ENCODE peak calls at places on chromosome 3, in seven cellular contexts. One of them, this sample, is unnamed.

GRCh38 chr3:5002174-5002870 is 23.1 kb downstream of the BHLHE40 start:
- DNase-seq in lower leg skin: no peak
- DNase-seq in thyroid gland: no peak
- DNase-seq in fibroblast of lung: no peak
- DNase-seq in left lung: no peak
- DNase-seq in NB4: peak
- DNase-seq in endodermal cell: peak
- DNase-seq in this sample: no peak

GRCh38 chr3:120496278-120496975 is 45.6 kb upstream of the FSTL1 start:
- DNase-seq in endodermal cell: no peak
- DNase-seq in fibroblast of lung: peak
- DNase-seq in lower leg skin: no peak
- DNase-seq in thyroid gland: no peak
- DNase-seq in NB4: no peak
- DNase-seq in left lung: no peak
- DNase-seq in this sample: no peak

GRCh38 chr3:76753599-76753998 is 286.3 kb upstream of the ROBO2 start:
- DNase-seq in lower leg skin: no peak
- DNase-seq in endodermal cell: no peak
- DNase-seq in fibroblast of lung: no peak
- DNase-seq in NB4: no peak
- DNase-seq in left lung: no peak
- DNase-seq in thyroid gland: no peak
- DNase-seq in this sample: no peak

GRCh38 chr3:123310741-123311140 is 109.0 kb downstream of the SEC22A start:
- DNase-seq in lower leg skin: no peak
- DNase-seq in endodermal cell: no peak
- DNase-seq in NB4: no peak
- DNase-seq in fibroblast of lung: no peak
- DNase-seq in left lung: no peak
- DNase-seq in thyroid gland: no peak
- DNase-seq in this sample: no peak

GRCh38 chr3:27521179-27521871 is 37.1 kb upstream of the SLC4A7 start:
- DNase-seq in lower leg skin: peak
- DNase-seq in endodermal cell: no peak
- DNase-seq in fibroblast of lung: peak
- DNase-seq in thyroid gland: no peak
- DNase-seq in left lung: no peak
- DNase-seq in NB4: peak
- DNase-seq in this sample: no peak

GRCh38 chr3:77188210-77188609 is 148.3 kb downstream of the ROBO2 start:
- DNase-seq in fibroblast of lung: no peak
- DNase-seq in endodermal cell: no peak
- DNase-seq in left lung: no peak
- DNase-seq in thyroid gland: no peak
- DNase-seq in lower leg skin: no peak
- DNase-seq in NB4: no peak
- DNase-seq in this sample: no peak

GRCh38 chr3:79339846-79340245 is 428.0 kb downstream of the ROBO1 start:
- DNase-seq in thyroid gland: no peak
- DNase-seq in fibroblast of lung: no peak
- DNase-seq in endodermal cell: no peak
- DNase-seq in left lung: no peak
- DNase-seq in lower leg skin: peak
- DNase-seq in NB4: no peak
- DNase-seq in this sample: no peak

GRCh38 chr3:194279106-194279505 is 72.0 kb downstream of the CPN2 start:
- DNase-seq in thyroid gland: no peak
- DNase-seq in endodermal cell: peak
- DNase-seq in NB4: no peak
- DNase-seq in left lung: no peak
- DNase-seq in lower leg skin: no peak
- DNase-seq in fibroblast of lung: no peak
- DNase-seq in this sample: no peak

GRCh38 chr3:9222049-9222448 is 27.4 kb downstream of the SRGAP3 start:
- DNase-seq in thyroid gland: no peak
- DNase-seq in lower leg skin: no peak
- DNase-seq in left lung: no peak
- DNase-seq in endodermal cell: no peak
- DNase-seq in NB4: no peak
- DNase-seq in fibroblast of lung: no peak
- DNase-seq in this sample: no peak

GRCh38 chr3:175940243-175940642 is 1081.1 kb downstream of the NAALADL2 start:
- DNase-seq in endodermal cell: no peak
- DNase-seq in fibroblast of lung: peak
- DNase-seq in left lung: no peak
- DNase-seq in thyroid gland: no peak
- DNase-seq in lower leg skin: no peak
- DNase-seq in NB4: no peak
- DNase-seq in this sample: no peak

GRCh38 chr3:110811050-110811449 is 260.6 kb upstream of the NECTIN3 start:
- DNase-seq in lower leg skin: no peak
- DNase-seq in endodermal cell: no peak
- DNase-seq in thyroid gland: no peak
- DNase-seq in NB4: no peak
- DNase-seq in left lung: no peak
- DNase-seq in fibroblast of lung: peak
- DNase-seq in this sample: no peak

GRCh38 chr3:121658716-121659435 is 1.8 kb downstream of the HCLS1 start:
- DNase-seq in endodermal cell: no peak
- DNase-seq in NB4: no peak
- DNase-seq in fibroblast of lung: no peak
- DNase-seq in lower leg skin: no peak
- DNase-seq in left lung: no peak
- DNase-seq in thyroid gland: no peak
- DNase-seq in this sample: no peak

GRCh38 chr3:72298201-72299155 is 513.5 kb upstream of the PROK2 start:
- DNase-seq in left lung: no peak
- DNase-seq in lower leg skin: no peak
- DNase-seq in fibroblast of lung: no peak
- DNase-seq in endodermal cell: no peak
- DNase-seq in NB4: no peak
- DNase-seq in thyroid gland: no peak
- DNase-seq in this sample: no peak

GRCh38 chr3:14208168-14208567 is 29.6 kb downstream of the LSM3 start:
- DNase-seq in fibroblast of lung: no peak
- DNase-seq in lower leg skin: no peak
- DNase-seq in endodermal cell: no peak
- DNase-seq in thyroid gland: no peak
- DNase-seq in left lung: no peak
- DNase-seq in NB4: no peak
- DNase-seq in this sample: no peak

GRCh38 chr3:45706133-45706808 is 17.1 kb downstream of the SACM1L start:
- DNase-seq in NB4: no peak
- DNase-seq in thyroid gland: no peak
- DNase-seq in lower leg skin: no peak
- DNase-seq in left lung: no peak
- DNase-seq in endodermal cell: no peak
- DNase-seq in fibroblast of lung: no peak
- DNase-seq in this sample: no peak

GRCh38 chr3:29583861-29584260 is 303.0 kb downstream of the RBMS3 start:
- DNase-seq in endodermal cell: no peak
- DNase-seq in NB4: no peak
- DNase-seq in thyroid gland: no peak
- DNase-seq in left lung: no peak
- DNase-seq in fibroblast of lung: no peak
- DNase-seq in lower leg skin: no peak
- DNase-seq in this sample: no peak

GRCh38 chr3:69385723-69386483 is at the start of gene FRMD4B:
- DNase-seq in lower leg skin: peak
- DNase-seq in fibroblast of lung: peak
- DNase-seq in left lung: peak
- DNase-seq in endodermal cell: peak
- DNase-seq in thyroid gland: peak
- DNase-seq in NB4: no peak
- DNase-seq in this sample: peak

GRCh38 chr3:194177156-194177555 is 41.2 kb downstream of the HES1 start:
- DNase-seq in lower leg skin: no peak
- DNase-seq in NB4: no peak
- DNase-seq in left lung: no peak
- DNase-seq in fibroblast of lung: no peak
- DNase-seq in endodermal cell: no peak
- DNase-seq in thyroid gland: no peak
- DNase-seq in this sample: no peak

GRCh38 chr3:57893156-57893555 is 115.1 kb upstream of the FLNB start:
- DNase-seq in endodermal cell: no peak
- DNase-seq in fibroblast of lung: no peak
- DNase-seq in thyroid gland: no peak
- DNase-seq in NB4: no peak
- DNase-seq in lower leg skin: no peak
- DNase-seq in left lung: no peak
- DNase-seq in this sample: no peak
- H3K4me3 ChIP-seq in endodermal cell: no peak
- H3K4me3 ChIP-seq in fibroblast of lung: no peak
- H3K4me3 ChIP-seq in thyroid gland: no peak
- H3K4me3 ChIP-seq in NB4: no peak
- H3K4me3 ChIP-seq in lower leg skin: no peak
- H3K4me3 ChIP-seq in left lung: no peak
- H3K4me3 ChIP-seq in this sample: no peak

DNA sequence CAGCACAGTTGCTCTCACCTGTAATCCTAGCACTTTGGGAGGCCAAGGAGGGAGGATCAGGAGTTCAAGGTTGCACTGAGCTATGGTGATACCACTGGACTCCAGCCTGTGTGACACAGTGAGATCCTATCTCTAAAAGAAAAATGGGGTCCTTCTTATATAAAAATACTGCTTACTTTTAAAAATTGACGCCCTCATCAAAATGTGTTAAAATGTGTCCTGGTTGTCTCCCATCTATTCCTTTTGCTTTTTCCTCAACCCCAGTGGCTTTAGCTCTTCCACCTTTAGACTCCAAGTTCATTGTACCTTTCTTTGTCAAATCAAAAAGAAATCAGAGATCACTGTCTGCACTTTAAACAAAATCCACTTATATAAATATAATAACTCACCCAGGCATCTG is 60.3 kb upstream of the GPD1L start:
- DNase-seq in endodermal cell: no peak
- DNase-seq in left lung: no peak
- DNase-seq in lower leg skin: no peak
- DNase-seq in thyroid gland: no peak
- DNase-seq in fibroblast of lung: no peak
- DNase-seq in NB4: no peak
- DNase-seq in this sample: no peak
- H3K4me3 ChIP-seq in endodermal cell: no peak
- H3K4me3 ChIP-seq in left lung: no peak
- H3K4me3 ChIP-seq in lower leg skin: no peak
- H3K4me3 ChIP-seq in thyroid gland: no peak
- H3K4me3 ChIP-seq in fibroblast of lung: no peak
- H3K4me3 ChIP-seq in NB4: no peak
- H3K4me3 ChIP-seq in this sample: no peak

GRCh38 chr3:141485578-141486415 is 1.0 kb upstream of the RASA2 start:
- DNase-seq in left lung: no peak
- DNase-seq in lower leg skin: no peak
- DNase-seq in NB4: peak
- DNase-seq in fibroblast of lung: peak
- DNase-seq in thyroid gland: no peak
- DNase-seq in endodermal cell: no peak
- DNase-seq in this sample: no peak

GRCh38 chr3:141484701-141485287 is 2.0 kb upstream of the RASA2 start:
- DNase-seq in lower leg skin: no peak
- DNase-seq in NB4: no peak
- DNase-seq in thyroid gland: no peak
- DNase-seq in left lung: no peak
- DNase-seq in fibroblast of lung: no peak
- DNase-seq in endodermal cell: no peak
- DNase-seq in this sample: no peak

GRCh38 chr3:141486735-141487418 is at the start of gene RASA2:
- DNase-seq in NB4: peak
- DNase-seq in endodermal cell: peak
- DNase-seq in left lung: peak
- DNase-seq in thyroid gland: peak
- DNase-seq in fibroblast of lung: peak
- DNase-seq in lower leg skin: peak
- DNase-seq in this sample: peak

GRCh38 chr3:141487419-141488345 is 855 bp downstream of the RASA2 start:
- DNase-seq in NB4: peak
- DNase-seq in endodermal cell: peak
- DNase-seq in fibroblast of lung: peak
- DNase-seq in left lung: peak
- DNase-seq in lower leg skin: peak
- DNase-seq in thyroid gland: peak
- DNase-seq in this sample: peak

GRCh38 chr3:141486416-141486734 is 452 bp upstream of the RASA2 start:
- DNase-seq in lower leg skin: no peak
- DNase-seq in NB4: no peak
- DNase-seq in fibroblast of lung: peak
- DNase-seq in left lung: no peak
- DNase-seq in endodermal cell: no peak
- DNase-seq in thyroid gland: no peak
- DNase-seq in this sample: no peak
- H3K4me3 ChIP-seq in lower leg skin: peak
- H3K4me3 ChIP-seq in NB4: peak
- H3K4me3 ChIP-seq in fibroblast of lung: peak
- H3K4me3 ChIP-seq in left lung: peak
- H3K4me3 ChIP-seq in endodermal cell: peak
- H3K4me3 ChIP-seq in thyroid gland: no peak
- H3K4me3 ChIP-seq in this sample: peak

GRCh38 chr3:147493666-147494065 is 84.5 kb downstream of the ZIC1 start:
- DNase-seq in NB4: no peak
- DNase-seq in left lung: no peak
- DNase-seq in lower leg skin: no peak
- DNase-seq in fibroblast of lung: peak
- DNase-seq in endodermal cell: no peak
- DNase-seq in thyroid gland: no peak
- DNase-seq in this sample: no peak

GRCh38 chr3:147497301-147497700 is 88.1 kb downstream of the ZIC1 start:
- DNase-seq in left lung: no peak
- DNase-seq in thyroid gland: no peak
- DNase-seq in NB4: no peak
- DNase-seq in lower leg skin: no peak
- DNase-seq in fibroblast of lung: no peak
- DNase-seq in endodermal cell: no peak
- DNase-seq in this sample: no peak

DNA sequence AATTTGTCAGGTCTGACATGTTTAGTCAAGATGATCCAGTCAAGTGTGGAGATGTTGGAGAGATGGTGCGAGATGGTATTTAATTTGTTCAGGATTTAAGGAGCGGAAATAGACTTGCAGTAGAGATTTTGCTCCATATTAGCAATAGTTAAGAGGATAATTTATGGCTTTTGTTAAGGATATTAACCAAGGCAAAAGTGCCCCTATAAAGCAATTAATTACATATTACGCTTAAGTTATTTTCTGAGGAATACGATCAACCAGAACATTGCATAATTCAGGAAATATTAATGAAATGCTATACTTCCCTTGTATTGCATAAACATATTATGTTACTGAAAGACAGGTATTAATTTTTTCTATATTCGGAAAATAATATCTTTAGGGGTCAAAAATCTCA is 83.9 kb downstream of the ZIC1 start:
- DNase-seq in thyroid gland: no peak
- DNase-seq in endodermal cell: no peak
- DNase-seq in fibroblast of lung: no peak
- DNase-seq in left lung: no peak
- DNase-seq in NB4: no peak
- DNase-seq in lower leg skin: no peak
- DNase-seq in this sample: no peak
- H3K4me3 ChIP-seq in thyroid gland: no peak
- H3K4me3 ChIP-seq in endodermal cell: no peak
- H3K4me3 ChIP-seq in fibroblast of lung: no peak
- H3K4me3 ChIP-seq in left lung: no peak
- H3K4me3 ChIP-seq in NB4: no peak
- H3K4me3 ChIP-seq in lower leg skin: no peak
- H3K4me3 ChIP-seq in this sample: no peak